ENCODE peak calls at places on chromosome 21, in eight cellular contexts. Q is GM12892, V is spleen, J is uterus, R is A549, D is transverse colon, B is GM12891, S is tibial nerve. H is an unnamed sample.

GRCh38 chr21:45326169-45326833 is 38.6 kb upstream of the POFUT2 start:
- DNase-seq in Q (no peak), V (peak), J (no peak), R (no peak), D (no peak), B (no peak), S (no peak), H (no peak)

GRCh38 chr21:38702196-38702595 is 103.5 kb upstream of the ETS2 start:
- DNase-seq in Q (no peak), V (no peak), J (no peak), R (no peak), D (no peak), B (no peak), S (no peak), H (no peak)

GRCh38 chr21:45336870-45337269 is 49.2 kb upstream of the POFUT2 start:
- DNase-seq in Q (no peak), V (peak), J (no peak), R (no peak), D (no peak), B (no peak), S (no peak), H (no peak)

GRCh38 chr21:45550552-45551210 is 8.4 kb upstream of the SLC19A1 start:
- DNase-seq in Q (peak), V (peak), J (no peak), R (no peak), D (peak), B (no peak), S (no peak), H (no peak)

GRCh38 chr21:42013338-42013737 is 3.2 kb upstream of the ZBTB21 start:
- DNase-seq in Q (no peak), V (no peak), J (no peak), R (no peak), D (no peak), B (no peak), S (no peak), H (no peak)

GRCh38 chr21:41630249-41630648 is 122.3 kb upstream of the TMPRSS2 start:
- DNase-seq in Q (no peak), V (no peak), J (peak), R (peak), D (peak), B (no peak), S (no peak), H (peak)

GRCh38 chr21:42537106-42537742 is 23.6 kb downstream of the SLC37A1 start:
- DNase-seq in Q (no peak), V (no peak), J (no peak), R (no peak), D (no peak), B (no peak), S (no peak), H (no peak)

GRCh38 chr21:16186742-16187141 is 457.0 kb downstream of the USP25 start:
- DNase-seq in Q (no peak), V (no peak), J (no peak), R (no peak), D (no peak), B (no peak), S (no peak), H (no peak)

GRCh38 chr21:15754640-15755039 is 24.9 kb downstream of the USP25 start:
- DNase-seq in Q (no peak), V (no peak), J (no peak), R (no peak), D (no peak), B (no peak), S (no peak), H (no peak)

GRCh38 chr21:39137248-39138186 is 45.7 kb downstream of the PSMG1 start:
- DNase-seq in Q (no peak), V (no peak), J (no peak), R (peak), D (no peak), B (no peak), S (no peak), H (no peak)

GRCh38 chr21:29914326-29914725 is 25.5 kb downstream of the GRIK1 start:
- DNase-seq in Q (no peak), V (no peak), J (no peak), R (no peak), D (no peak), B (no peak), S (no peak), H (no peak)

GRCh38 chr21:38950388-38951094 is 144.8 kb downstream of the ETS2 start:
- DNase-seq in Q (no peak), V (no peak), J (peak), R (no peak), D (peak), B (no peak), S (no peak), H (no peak)

GRCh38 chr21:17931080-17931479 is 111.9 kb upstream of the C21orf91 start:
- DNase-seq in Q (no peak), V (no peak), J (no peak), R (no peak), D (no peak), B (no peak), S (no peak), H (peak)

GRCh38 chr21:39503138-39503762 is 51.5 kb downstream of the SH3BGR start:
- DNase-seq in Q (no peak), V (no peak), J (no peak), R (no peak), D (no peak), B (no peak), S (no peak), H (no peak)

GRCh38 chr21:46509760-46510159 is 51.1 kb downstream of the DIP2A start:
- DNase-seq in Q (no peak), V (no peak), J (no peak), R (peak), D (peak), B (no peak), S (no peak), H (no peak)

GRCh38 chr21:39182016-39182415 is 1.2 kb downstream of the PSMG1 start:
- DNase-seq in Q (no peak), V (no peak), J (no peak), R (no peak), D (no peak), B (no peak), S (no peak), H (no peak)

GRCh38 chr21:33643658-33644311 is 1.5 kb downstream of the ITSN1 start:
- DNase-seq in Q (no peak), V (no peak), J (no peak), R (no peak), D (no peak), B (no peak), S (no peak), H (no peak)

GRCh38 chr21:39911792-39912191 is 44.6 kb downstream of the PCP4 start:
- DNase-seq in Q (no peak), V (no peak), J (no peak), R (no peak), D (no peak), B (no peak), S (no peak), H (no peak)

GRCh38 chr21:40754466-40754865 is 92.5 kb downstream of the DSCAM start:
- DNase-seq in Q (no peak), V (no peak), J (no peak), R (no peak), D (no peak), B (no peak), S (no peak), H (no peak)

GRCh38 chr21:39881661-39882060 is 14.4 kb downstream of the PCP4 start:
- DNase-seq in Q (no peak), V (no peak), J (no peak), R (no peak), D (no peak), B (no peak), S (no peak), H (no peak)

GRCh38 chr21:45636921-45637646 is 6.4 kb upstream of the PCBP3 start:
- DNase-seq in Q (no peak), V (no peak), J (no peak), R (no peak), D (no peak), B (no peak), S (no peak), H (no peak)

GRCh38 chr21:38645282-38645681 is 147.0 kb upstream of the ERG start:
- DNase-seq in Q (no peak), V (no peak), J (no peak), R (no peak), D (no peak), B (no peak), S (no peak), H (peak)

GRCh38 chr21:42171091-42172053 is 47.6 kb upstream of the ABCG1 start:
- DNase-seq in Q (no peak), V (no peak), J (peak), R (no peak), D (peak), B (no peak), S (no peak), H (no peak)

GRCh38 chr21:46071082-46071481 is 26.8 kb upstream of the COL6A2 start:
- DNase-seq in Q (no peak), V (peak), J (no peak), R (no peak), D (peak), B (no peak), S (no peak), H (no peak)

GRCh38 chr21:46515109-46515508 is 56.4 kb downstream of the DIP2A start:
- DNase-seq in Q (no peak), V (no peak), J (no peak), R (no peak), D (peak), B (no peak), S (peak), H (no peak)

GRCh38 chr21:45322960-45323461 is 35.3 kb upstream of the POFUT2 start:
- DNase-seq in Q (no peak), V (peak), J (no peak), R (peak), D (no peak), B (no peak), S (no peak), H (no peak)

GRCh38 chr21:42024261-42024877 is 14.2 kb upstream of the ZBTB21 start:
- DNase-seq in Q (no peak), V (no peak), J (no peak), R (no peak), D (no peak), B (no peak), S (no peak), H (no peak)

GRCh38 chr21:21151231-21151630 is 153.0 kb downstream of the NCAM2 start:
- DNase-seq in Q (no peak), V (no peak), J (no peak), R (no peak), D (no peak), B (no peak), S (no peak), H (no peak)

GRCh38 chr21:45431781-45432572 is 27.0 kb downstream of the COL18A1 start:
- DNase-seq in Q (no peak), V (no peak), J (no peak), R (no peak), D (no peak), B (no peak), S (no peak), H (no peak)

GRCh38 chr21:25371831-25372434 is 235.3 kb downstream of the MRPL39 start:
- DNase-seq in Q (no peak), V (no peak), J (no peak), R (no peak), D (no peak), B (no peak), S (no peak), H (no peak)

GRCh38 chr21:17513214-17514123 is 626 bp downstream of the CXADR start:
- DNase-seq in Q (peak), V (peak), J (peak), R (no peak), D (peak), B (peak), S (no peak), H (no peak)

GRCh38 chr21:39097335-39097861 is 85.9 kb downstream of the PSMG1 start:
- DNase-seq in Q (no peak), V (peak), J (no peak), R (no peak), D (no peak), B (no peak), S (no peak), H (no peak)

GRCh38 chr21:41903559-41904351 is 24.6 kb upstream of the PRDM15 start:
- DNase-seq in Q (no peak), V (no peak), J (no peak), R (no peak), D (no peak), B (no peak), S (no peak), H (no peak)

GRCh38 chr21:25626752-25627151 is 12.3 kb upstream of the JAM2 start:
- DNase-seq in Q (no peak), V (no peak), J (peak), R (no peak), D (no peak), B (no peak), S (peak), H (no peak)

GRCh38 chr21:39518055-39518844 is 66.5 kb downstream of the SH3BGR start:
- DNase-seq in Q (peak), V (no peak), J (peak), R (peak), D (peak), B (peak), S (peak), H (peak)

GRCh38 chr21:38958940-38959685 is 153.4 kb downstream of the ETS2 start:
- DNase-seq in Q (no peak), V (no peak), J (peak), R (no peak), D (peak), B (no peak), S (peak), H (no peak)

GRCh38 chr21:42075686-42076471 is 4.8 kb downstream of the UMODL1 start:
- DNase-seq in Q (no peak), V (peak), J (no peak), R (no peak), D (no peak), B (no peak), S (no peak), H (no peak)

GRCh38 chr21:14057313-14057712 is 153.4 kb downstream of the LIPI start:
- DNase-seq in Q (no peak), V (peak), J (no peak), R (no peak), D (no peak), B (no peak), S (no peak), H (no peak)

GRCh38 chr21:37412603-37413360 is 46.2 kb downstream of the DYRK1A start:
- DNase-seq in Q (no peak), V (no peak), J (no peak), R (no peak), D (no peak), B (no peak), S (no peak), H (no peak)
- TF ChIP-seq POLR2A in Q (no peak), V (no peak), J (no peak), R (no peak), D (no peak), B (no peak), S (no peak), H (no peak)

GRCh38 chr21:31647650-31648049 is 11.8 kb upstream of the SOD1 start:
- DNase-seq in Q (no peak), V (no peak), J (no peak), R (no peak), D (no peak), B (no peak), S (no peak), H (no peak)
- TF ChIP-seq POLR2A in Q (no peak), V (no peak), J (no peak), R (no peak), D (no peak), B (no peak), S (no peak), H (no peak)

GRCh38 chr21:35026153-35026499 is 23.0 kb downstream of the RUNX1 start:
- DNase-seq in Q (no peak), V (no peak), J (no peak), R (no peak), D (no peak), B (no peak), S (no peak), H (no peak)

GRCh38 chr21:35027558-35028450 is 21.3 kb downstream of the RUNX1 start:
- DNase-seq in Q (no peak), V (no peak), J (no peak), R (no peak), D (no peak), B (no peak), S (no peak), H (no peak)

GRCh38 chr21:35028451-35028757 is 20.7 kb downstream of the RUNX1 start:
- DNase-seq in Q (no peak), V (no peak), J (no peak), R (no peak), D (no peak), B (no peak), S (no peak), H (no peak)

GRCh38 chr21:35025206-35026152 is 23.6 kb downstream of the RUNX1 start:
- DNase-seq in Q (no peak), V (no peak), J (no peak), R (no peak), D (no peak), B (no peak), S (no peak), H (no peak)

DNA sequence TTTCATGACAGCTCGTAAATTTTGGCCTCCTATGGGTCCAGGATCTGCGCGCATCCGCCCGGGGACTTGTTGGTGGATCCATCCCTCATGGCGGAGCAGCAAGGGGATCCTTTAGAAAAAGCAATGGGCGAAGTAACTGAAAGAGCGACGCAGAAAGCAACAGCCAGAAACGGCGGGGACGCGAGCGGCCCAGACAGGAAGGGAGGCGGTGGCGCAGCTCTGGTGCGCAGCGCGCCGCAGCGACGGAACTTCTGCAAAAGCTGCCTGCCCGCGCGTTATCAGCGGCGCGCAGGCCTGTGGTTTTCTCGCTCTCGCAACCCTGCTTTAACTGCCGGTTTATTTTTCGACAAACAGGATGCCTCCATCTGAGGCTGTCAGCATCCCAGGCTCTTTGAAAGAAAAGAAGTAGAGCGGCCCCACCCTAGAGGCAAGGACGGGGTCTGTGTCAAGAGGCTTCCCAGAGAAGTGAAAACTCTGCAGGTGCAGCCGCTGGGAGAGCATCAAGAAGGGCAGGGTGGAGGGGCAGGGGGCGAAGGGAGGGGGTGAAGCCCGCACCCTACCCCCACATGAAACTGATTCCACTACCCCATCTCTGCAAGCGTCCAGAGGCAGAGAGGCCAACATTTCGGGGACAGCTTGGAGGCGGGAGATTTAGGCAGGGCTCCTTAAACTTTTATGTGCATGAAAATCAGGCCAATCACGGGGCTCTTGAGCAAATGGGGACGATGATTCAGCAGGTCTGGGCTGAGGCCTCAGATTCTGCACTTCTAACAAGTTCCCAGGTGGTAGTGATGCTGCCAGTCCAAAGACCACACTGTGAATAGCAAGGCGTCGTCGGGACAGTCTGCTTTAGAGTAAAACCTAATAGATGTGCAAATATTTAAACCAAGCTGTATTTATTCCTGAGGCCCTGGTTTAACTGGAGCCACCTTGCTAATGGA is 22.2 kb downstream of the RUNX1 start:
- DNase-seq in Q (no peak), V (peak), J (no peak), R (no peak), D (peak), B (peak), S (peak), H (peak)
- TF ChIP-seq POLR2A in Q (no peak), V (no peak), J (no peak), R (no peak), D (no peak), B (no peak), S (no peak), H (no peak)

GRCh38 chr21:43769325-43769958 is 6.7 kb downstream of the CSTB start:
- DNase-seq in Q (no peak), V (no peak), J (no peak), R (no peak), D (no peak), B (no peak), S (no peak), H (no peak)

GRCh38 chr21:43771199-43771675 is 4.9 kb downstream of the CSTB start:
- DNase-seq in Q (no peak), V (no peak), J (no peak), R (no peak), D (no peak), B (no peak), S (no peak), H (no peak)

GRCh38 chr21:43771698-43772367 is 4.3 kb downstream of the CSTB start:
- DNase-seq in Q (no peak), V (no peak), J (no peak), R (no peak), D (no peak), B (no peak), S (no peak), H (no peak)

GRCh38 chr21:43768868-43769167 is 7.3 kb downstream of the CSTB start:
- DNase-seq in Q (no peak), V (no peak), J (no peak), R (no peak), D (no peak), B (no peak), S (no peak), H (no peak)

GRCh38 chr21:43770066-43770655 is 5.9 kb downstream of the CSTB start:
- DNase-seq in Q (no peak), V (no peak), J (no peak), R (no peak), D (no peak), B (no peak), S (no peak), H (no peak)
- TF ChIP-seq POLR2A in Q (no peak), V (no peak), J (no peak), R (peak), D (no peak), B (no peak), S (no peak), H (no peak)

GRCh38 chr21:28884976-28885852 is 107.5 kb downstream of the LTN1 start:
- DNase-seq in Q (peak), V (peak), J (peak), R (peak), D (peak), B (peak), S (peak), H (peak)
- TF ChIP-seq POLR2A in Q (peak), V (no peak), J (peak), R (peak), D (peak), B (peak), S (peak), H (peak)

DNA sequence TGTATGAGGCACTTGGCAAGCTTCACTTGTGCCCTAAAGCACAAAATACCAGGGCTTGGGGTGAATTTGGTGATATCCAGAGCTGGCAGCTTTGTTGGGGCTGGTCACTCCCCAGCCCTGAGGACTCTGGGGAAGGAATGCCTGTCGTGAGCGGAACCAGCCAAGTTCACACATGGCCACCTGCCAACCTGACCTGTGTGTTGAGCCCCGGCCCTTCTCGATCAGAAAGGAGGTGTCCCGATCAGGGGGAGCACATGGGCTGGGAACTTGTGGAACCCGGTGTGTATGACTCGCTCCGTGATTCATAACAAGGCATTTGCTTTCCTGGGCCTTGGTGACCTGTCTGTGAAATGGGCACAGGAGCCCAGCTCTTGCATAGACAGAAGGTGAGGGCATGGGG is 43.1 kb downstream of the AGPAT3 start:
- DNase-seq in Q (no peak), V (no peak), J (no peak), R (no peak), D (no peak), B (no peak), S (no peak), H (no peak)
- TF ChIP-seq POLR2A in Q (no peak), V (no peak), J (no peak), R (no peak), D (no peak), B (no peak), S (no peak), H (no peak)